ENCODE peak calls at places on chromosomes 13 and 19, in ten cellular contexts. K is NCI-H1436; Q is stimulated activated CD4-positive, alpha-beta T cell treated with anti-CD3 and anti-CD28 coated beads, Interleukin-4, amount 100 ng/mL, for 4 hours; Y is RWPE1; W is stomach; A is NCI-H2029; V is EL; H is stimulated activated CD8-positive, alpha-beta memory T cell treated with anti-CD3 and anti-CD28 coated beads, Interleukin-4, amount 100 ng/mL, for 4 hours; J is HCT116; Z is activated naive CD4-positive, alpha-beta T cell treated with anti-CD3 and anti-CD28 coated beads, Interleukin-2, amount 10 ng/mL, durations not matched to agents 7 days and 5 days. U is an unnamed sample.

GRCh38 chr19:35247526-35248309 is 1.1 kb upstream of the LSR start:
- DNase-seq in Y (peak; percentile 89), K (peak; percentile 77), Z (peak; percentile 64), W (peak; percentile 93), Q (peak; percentile 53), A (peak; percentile 91), H (no peak), V (peak; percentile 19), J (peak; percentile 95), U (peak; percentile 89)

GRCh38 chr13:45846681-45847080 is 4.9 kb downstream of the SIAH3 start:
- DNase-seq in H (no peak), Z (no peak), Q (no peak), V (no peak), K (no peak), Y (no peak), J (no peak), W (no peak), A (no peak), U (no peak)

GRCh38 chr19:27772059-27772458 is 1440.9 kb downstream of the UQCRFS1 start:
- DNase-seq in Z (no peak), W (no peak), Q (no peak), Y (no peak), A (no peak), H (no peak), J (no peak), K (no peak), V (no peak), U (no peak)

GRCh38 chr19:33273881-33274662 is 28.3 kb downstream of the CEBPA start:
- DNase-seq in J (peak; percentile 24), W (peak; percentile 73), Y (no peak), Q (peak; percentile 29), Z (peak; percentile 29), A (peak; percentile 49), H (no peak), V (peak; percentile 73), K (no peak), U (peak; percentile 35)

GRCh38 chr19:16957151-16957662 is 68.4 kb downstream of the F2RL3 start:
- DNase-seq in Q (no peak), V (no peak), W (no peak), K (peak; percentile 70), A (no peak), H (no peak), J (no peak), Z (no peak), Y (no peak), U (peak; percentile 73)

GRCh38 chr13:61727714-61728275 is 312.1 kb upstream of the PCDH20 start:
- DNase-seq in Y (peak; percentile 39), W (no peak), Z (no peak), J (no peak), K (no peak), V (no peak), A (no peak), H (no peak), Q (no peak), U (peak; percentile 23)

GRCh38 chr13:24911135-24911524 is 147.2 kb downstream of the RNF17 start:
- DNase-seq in Z (no peak), V (peak; percentile 65), H (no peak), W (no peak), Q (no peak), A (no peak), Y (peak; percentile 17), K (no peak), J (no peak), U (peak; percentile 91)

GRCh38 chr19:29003641-29004409 is 209.1 kb downstream of the UQCRFS1 start:
- DNase-seq in Y (no peak), V (no peak), A (no peak), H (no peak), J (no peak), K (no peak), W (no peak), Q (no peak), Z (no peak), U (no peak)

GRCh38 chr13:40672310-40673060 is 6.0 kb upstream of the FOXO1 start:
- DNase-seq in V (peak; percentile 53), A (peak; percentile 45), J (peak; percentile 57), K (peak; percentile 42), Y (peak; percentile 81), Q (no peak), W (no peak), Z (no peak), H (no peak), U (peak; percentile 88)

U was measured in PC-3.